ENCODE peak calls at places on chromosomes 5 and 9, in five cellular contexts. Z is K562, J is A549, G is GM23338, F is GM12878. M is an unnamed sample. For H3K4me1, the result is how much of the 10 kb centered on the place peaks cover.

GRCh38 chr9:26437056-26437711 is 455.4 kb downstream of the CAAP1 start:
- DNase-seq in Z (no peak), J (no peak), G (peak), F (no peak), M (no peak)

GRCh38 chr9:23563497-23563896 is 262.5 kb downstream of the ELAVL2 start:
- DNase-seq in Z (no peak), J (no peak), G (no peak), F (no peak), M (no peak)

GRCh38 chr5:133731951-133732350 is 119.6 kb upstream of the FSTL4 start:
- DNase-seq in Z (no peak), J (no peak), G (no peak), F (no peak), M (no peak)

GRCh38 chr5:62197697-62198096 is 108.3 kb upstream of the KIF2A start:
- DNase-seq in Z (no peak), J (no peak), G (no peak), F (no peak), M (no peak)

GRCh38 chr5:147336871-147337270 is 102.0 kb downstream of the STK32A start:
- DNase-seq in Z (no peak), J (no peak), G (peak), F (no peak), M (no peak)

GRCh38 chr9:129408535-129409215 is 212.2 kb downstream of the C9orf50 start:
- DNase-seq in Z (no peak), J (no peak), G (no peak), F (no peak), M (no peak)

GRCh38 chr9:89218040-89218928 is 39.7 kb upstream of the SHC3 start:
- DNase-seq in Z (no peak), J (no peak), G (peak), F (no peak), M (no peak)

GRCh38 chr5:156934450-156935211 is 28.4 kb downstream of the TIMD4 start:
- DNase-seq in Z (peak), J (peak), G (peak), F (no peak), M (peak)

GRCh38 chr5:39717186-39717897 is 292.6 kb upstream of the DAB2 start:
- DNase-seq in Z (no peak), J (no peak), G (no peak), F (no peak), M (no peak)

GRCh38 chr9:6757988-6758417 is 230 bp downstream of the KDM4C start:
- DNase-seq in Z (peak), J (no peak), G (peak), F (no peak), M (no peak)

GRCh38 chr9:95086564-95086955 is 230.9 kb downstream of the FANCC start:
- DNase-seq in Z (no peak), J (no peak), G (no peak), F (no peak), M (no peak)

GRCh38 chr5:180136661-180137381 is 65.3 kb upstream of the RNF130 start:
- DNase-seq in Z (peak), J (no peak), G (no peak), F (no peak), M (no peak)

GRCh38 chr5:171984748-171985419 is 21.6 kb downstream of the FBXW11 start:
- DNase-seq in Z (no peak), J (no peak), G (no peak), F (no peak), M (no peak)

GRCh38 chr9:79572032-79572890 is 496 bp downstream of the TLE4 start:
- DNase-seq in Z (peak), J (peak), G (peak), F (no peak), M (no peak)

GRCh38 chr5:147616401-147616800 is 106.5 kb upstream of the DPYSL3 start:
- DNase-seq in Z (no peak), J (no peak), G (no peak), F (no peak), M (no peak)

GRCh38 chr9:124652203-124652992 is 118.7 kb downstream of the NR6A1 start:
- DNase-seq in Z (no peak), J (peak), G (no peak), F (no peak), M (no peak)

GRCh38 chr5:78221964-78222451 is 72.5 kb downstream of the AP3B1 start:
- DNase-seq in Z (no peak), J (peak), G (peak), F (peak), M (no peak)

GRCh38 chr5:55623789-55624188 is 88.3 kb downstream of the SLC38A9 start:
- DNase-seq in Z (no peak), J (no peak), G (no peak), F (no peak), M (no peak)

GRCh38 chr5:79023323-79023722 is 38.2 kb upstream of the ARSB start:
- DNase-seq in Z (no peak), J (no peak), G (peak), F (no peak), M (no peak)

GRCh38 chr5:170362625-170363024 is 26.5 kb downstream of the KCNMB1 start:
- DNase-seq in Z (no peak), J (no peak), G (no peak), F (no peak), M (no peak)
- H3K4me1 ChIP-seq in Z (under half), J (under half), G (under half), F (under half), M (under half)

GRCh38 chr9:112032009-112032408 is 135.4 kb downstream of the UGCG start:
- DNase-seq in Z (no peak), J (no peak), G (no peak), F (peak), M (no peak)
- TF ChIP-seq JUNB in Z (no peak), J (no peak), G (no peak), F (peak), M (no peak)

GRCh38 chr9:37033141-37033540 is 927 bp downstream of the PAX5 start:
- DNase-seq in Z (no peak), J (no peak), G (no peak), F (no peak), M (no peak)

GRCh38 chr9:37033753-37034319 is at the start of gene PAX5:
- DNase-seq in Z (no peak), J (no peak), G (peak), F (no peak), M (no peak)

GRCh38 chr9:37031081-37031480 is 3.0 kb downstream of the PAX5 start:
- DNase-seq in Z (no peak), J (no peak), G (no peak), F (no peak), M (no peak)

GRCh38 chr9:37031902-37032301 is 2.2 kb downstream of the PAX5 start:
- DNase-seq in Z (peak), J (no peak), G (peak), F (no peak), M (no peak)

DNA sequence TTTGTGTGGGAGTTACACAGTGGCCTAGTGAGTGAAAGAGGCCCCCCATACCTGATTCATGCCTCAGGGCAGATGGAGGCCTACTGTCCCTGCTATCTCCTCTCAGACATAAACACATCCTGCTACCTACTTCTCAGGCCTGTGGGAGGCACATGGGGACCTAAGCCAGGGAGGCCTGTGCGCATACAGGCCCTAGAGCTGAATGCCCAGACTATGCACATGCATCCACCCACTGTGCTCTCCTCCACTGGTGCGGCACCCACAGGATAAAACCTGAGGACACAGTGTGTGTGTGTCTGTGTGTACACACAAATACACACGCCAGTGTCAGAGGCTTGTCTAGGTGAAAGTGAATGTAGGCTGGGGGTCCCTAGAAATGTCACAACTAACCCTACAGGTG is 1.4 kb downstream of the PAX5 start:
- DNase-seq in Z (no peak), J (no peak), G (no peak), F (no peak), M (no peak)
- H3K4me1 ChIP-seq in Z (under half), J (under half), G (under half), F (under half), M (under half)

GRCh38 chr5:82351754-82352145 is 73.6 kb upstream of the RPS23 start:
- DNase-seq in Z (peak), J (peak), G (peak), F (no peak), M (peak)
- TF ChIP-seq JUNB in Z (no peak), J (no peak), G (no peak), F (no peak), M (no peak)

DNA sequence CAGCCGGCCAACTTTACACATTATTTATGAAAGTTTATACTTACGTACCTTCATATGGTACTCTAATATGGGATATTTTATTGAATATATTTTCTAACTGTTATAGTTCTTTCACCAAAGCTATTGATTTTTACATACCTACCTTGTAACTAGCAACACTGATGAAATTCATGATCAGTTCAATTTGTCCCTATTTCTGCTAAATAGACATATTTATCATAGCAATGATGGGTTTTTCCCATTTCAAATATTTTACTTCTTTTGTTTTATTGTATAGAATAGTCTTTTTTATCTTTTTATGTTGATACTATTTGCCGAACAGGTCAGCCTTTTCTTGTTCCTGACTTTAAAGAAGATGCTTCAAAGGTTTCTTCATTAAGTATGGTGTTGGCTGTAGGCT is 59.0 kb upstream of the CTNND2 start:
- DNase-seq in Z (no peak), J (no peak), G (no peak), F (no peak), M (no peak)
- H3K4me1 ChIP-seq in Z (under half), J (under half), G (under half), F (under half), M (under half)

DNA sequence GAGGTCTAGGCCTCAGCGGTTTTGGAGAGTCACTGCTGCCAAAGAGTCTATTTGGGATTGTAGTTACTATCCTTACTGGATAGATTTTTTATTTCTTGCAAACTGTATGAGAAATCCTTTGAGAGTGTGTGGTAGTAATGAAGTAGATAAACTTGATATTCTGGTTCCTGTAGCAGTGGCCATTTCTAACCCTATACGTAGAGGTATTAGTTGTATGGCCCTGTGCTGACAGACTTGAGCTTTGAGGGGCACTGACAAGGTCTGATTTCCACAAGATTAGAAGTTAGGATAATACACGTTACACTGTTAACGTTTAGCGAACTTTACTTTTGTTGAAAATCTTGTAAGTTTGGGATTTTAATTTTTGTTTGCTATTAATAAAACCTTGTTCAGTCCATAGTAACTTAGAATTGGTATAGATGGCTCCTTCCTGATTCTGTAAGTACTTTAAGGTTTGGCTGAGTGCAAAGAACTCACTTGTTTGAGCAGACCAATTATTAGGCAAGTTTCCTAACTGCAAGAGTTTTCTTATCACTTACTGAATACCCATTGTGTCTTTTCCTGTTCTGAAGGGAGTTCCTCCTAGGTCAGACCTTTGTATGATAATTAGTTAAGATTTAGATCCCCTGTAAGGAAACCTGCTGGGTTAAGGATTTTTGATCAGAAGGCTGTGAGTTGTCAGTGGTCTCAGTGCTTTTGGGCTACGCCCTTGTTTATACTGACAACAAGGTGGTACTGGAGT is 31.4 kb downstream of the GCNT1 start:
- DNase-seq in Z (no peak), J (no peak), G (no peak), F (no peak), M (no peak)
- TF ChIP-seq JUNB in Z (no peak), J (no peak), G (no peak), F (no peak), M (no peak)

GRCh38 chr9:121815556-121816448 is 164.4 kb downstream of the DAB2IP start:
- DNase-seq in Z (no peak), J (no peak), G (no peak), F (no peak), M (no peak)
- H3K4me1 ChIP-seq in Z (under half), J (under half), G (under half), F (under half), M (under half)

M was measured in HepG2.